ENCODE peak calls at places on chromosomes 3 and 15, in four cellular contexts. M is SJCRH30, A is GM06990, G is heart left ventricle. F is an unnamed sample.

GRCh38 chr3:139572847-139573672 is 33.5 kb upstream of the RBP1 start:
- DNase-seq in G (no peak), A (no peak), M (no peak), F (no peak)

GRCh38 chr15:43360821-43361220 is 10.0 kb downstream of the ZSCAN29 start:
- DNase-seq in G (no peak), A (no peak), M (no peak), F (no peak)

GRCh38 chr15:43370310-43370974 is 401 bp downstream of the ZSCAN29 start:
- DNase-seq in G (no peak), M (peak; percentile 57), A (no peak), F (no peak)

GRCh38 chr3:150779402-150779858 is 16.5 kb upstream of the SIAH2 start:
- DNase-seq in A (no peak), G (no peak), M (no peak), F (no peak)

GRCh38 chr3:27253831-27254230 is 115.4 kb downstream of the NEK10 start:
- DNase-seq in A (no peak), G (no peak), M (peak; percentile 27), F (no peak)

GRCh38 chr3:47283193-47283537 is 421 bp downstream of the KLHL18 start:
- DNase-seq in G (no peak), A (peak; percentile 26), M (no peak), F (no peak)

GRCh38 chr15:48507416-48508065 is 138.0 kb downstream of the FBN1 start:
- DNase-seq in M (peak; percentile 18), G (no peak), A (no peak), F (peak; percentile 16)

GRCh38 chr15:37122703-37123102 is 22.4 kb upstream of the MEIS2 start:
- DNase-seq in A (no peak), G (no peak), M (no peak), F (no peak)

GRCh38 chr3:155948476-155948875 is 78.0 kb downstream of the GMPS start:
- DNase-seq in A (no peak), G (no peak), M (no peak), F (no peak)

GRCh38 chr3:33299395-33300081 is 22.3 kb downstream of the FBXL2 start:
- DNase-seq in G (no peak), M (no peak), A (no peak), F (peak; percentile 54)

GRCh38 chr3:62371032-62371734 is 2.2 kb downstream of the FEZF2 start:
- DNase-seq in G (no peak), A (no peak), M (no peak), F (no peak)

GRCh38 chr3:141643816-141644215 is 94.3 kb upstream of the RNF7 start:
- DNase-seq in M (no peak), A (no peak), G (no peak), F (no peak)

GRCh38 chr3:3707858-3708768 is 91.1 kb upstream of the LRRN1 start:
- DNase-seq in G (no peak), M (no peak), A (no peak), F (no peak)

GRCh38 chr3:132787616-132788015 is 65.4 kb upstream of the NPHP3 start:
- DNase-seq in A (no peak), M (peak; percentile 13), G (no peak), F (no peak)

GRCh38 chr3:52534281-52535183 is 875 bp upstream of the NT5DC2 start:
- DNase-seq in G (peak; percentile 72), M (no peak), A (peak; percentile 25), F (no peak)

GRCh38 chr3:10892622-10893021 is 76.6 kb downstream of the SLC6A11 start:
- DNase-seq in A (no peak), G (no peak), M (no peak), F (no peak)

GRCh38 chr3:153284282-153284938 is 122.4 kb downstream of the RAP2B start:
- DNase-seq in G (no peak), M (peak; percentile 34), A (no peak), F (peak; percentile 50)

GRCh38 chr3:41111011-41111410 is 88.3 kb upstream of the CTNNB1 start:
- DNase-seq in M (no peak), G (no peak), A (no peak), F (no peak)

GRCh38 chr15:66291816-66292215 is 1.6 kb upstream of the DIS3L start:
- DNase-seq in G (no peak), A (no peak), M (peak; percentile 79), F (no peak)

GRCh38 chr3:57557088-57557537 is 1.0 kb downstream of the PDE12 start:
- DNase-seq in M (peak; percentile 5), A (peak; percentile 61), G (no peak), F (no peak)

DNA sequence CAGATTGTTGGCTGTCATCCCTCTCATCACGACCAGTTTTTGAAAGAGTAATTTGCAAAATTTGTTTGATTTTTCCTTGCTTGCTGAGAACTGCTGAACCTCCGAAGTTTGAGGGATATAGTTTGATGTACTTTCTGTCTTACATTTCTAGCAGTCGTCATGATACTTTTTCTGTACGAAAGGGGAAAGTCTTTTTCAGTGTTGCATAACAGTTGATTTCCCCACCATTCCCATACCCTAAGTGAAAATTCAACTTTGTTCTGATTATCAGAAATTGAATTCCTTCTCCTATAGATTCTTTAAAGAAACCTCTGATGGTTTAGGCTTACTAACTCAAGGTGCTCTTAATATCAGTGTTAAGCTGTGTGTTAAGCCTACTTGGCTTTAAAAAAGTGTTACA is 1.6 kb downstream of the PDE8A start:
- DNase-seq in G (no peak), A (no peak), M (no peak), F (no peak)
- H3K4me3 ChIP-seq in G (peak overlapping the region; percentile 64), A (peak overlapping the region; percentile 79), M (no peak overlapping the region), F (peak overlapping the region; percentile 68)

GRCh38 chr3:102078864-102079808 is 229.8 kb downstream of the NFKBIZ start:
- DNase-seq in G (no peak), M (no peak), A (no peak), F (no peak)
- H3K27me3 ChIP-seq in G (no peaks in the 10 kb centered on the region), M (no peaks in the 10 kb centered on the region), A (no peaks in the 10 kb centered on the region), F (no peaks in the 10 kb centered on the region)

GRCh38 chr3:189457201-189457607 is 174.0 kb upstream of the TP63 start:
- DNase-seq in A (no peak), G (no peak), M (peak; percentile 23), F (peak; percentile 63)

GRCh38 chr3:189458536-189458935 is 172.7 kb upstream of the TP63 start:
- DNase-seq in M (peak; percentile 66), A (no peak), G (no peak), F (peak; percentile 4)

GRCh38 chr3:189460511-189460910 is 170.7 kb upstream of the TP63 start:
- DNase-seq in M (no peak), G (no peak), A (no peak), F (no peak)

GRCh38 chr3:189457666-189458065 is 173.5 kb upstream of the TP63 start:
- DNase-seq in G (no peak), A (no peak), M (no peak), F (no peak)

DNA sequence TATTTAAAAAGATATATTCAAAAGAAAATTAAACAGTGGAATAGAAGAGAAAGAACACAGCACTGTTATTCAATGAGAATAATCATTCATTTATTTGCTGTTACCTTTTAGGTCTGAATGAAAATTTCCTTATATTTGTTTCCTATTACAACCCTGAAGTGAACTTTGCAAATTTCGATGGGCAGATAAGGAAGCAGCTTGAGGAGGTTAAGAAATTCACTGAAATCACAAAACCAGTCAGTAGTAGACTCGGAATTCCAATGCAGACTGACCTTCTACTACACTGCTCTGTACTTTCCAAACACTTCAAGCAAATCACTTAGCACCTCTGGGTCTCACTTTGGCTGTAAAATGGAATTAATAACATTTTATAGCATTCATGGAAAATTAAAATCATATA is 172.0 kb upstream of the TP63 start:
- DNase-seq in M (no peak), A (no peak), G (no peak), F (no peak)
- H3K4me3 ChIP-seq in M (no peak overlapping the region), A (no peak overlapping the region), G (no peak overlapping the region), F (no peak overlapping the region)

DNA sequence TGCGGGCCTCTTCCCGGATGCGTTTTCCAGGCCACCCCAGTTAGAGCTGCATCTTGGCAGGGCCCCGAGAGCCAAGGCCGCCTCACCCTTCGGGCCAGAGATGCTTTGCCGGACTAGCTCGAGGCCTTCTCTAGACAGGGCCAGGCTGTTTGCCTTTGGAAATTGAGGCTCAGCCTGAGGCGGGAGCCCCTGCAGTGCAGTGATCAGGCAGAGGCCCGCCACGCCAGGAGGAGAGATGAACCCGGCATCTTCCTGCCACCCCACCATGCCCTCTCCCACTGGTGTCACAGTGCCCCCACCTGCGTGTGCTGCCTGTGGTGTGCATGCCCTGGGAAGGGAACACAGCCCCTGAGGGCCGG is 8.9 kb upstream of the ROPN1B start:
- DNase-seq in M (no peak), G (peak; percentile 57), A (no peak), F (no peak)
- H3K27me3 ChIP-seq in M (no peaks in the 10 kb centered on the region), G (peaks cover 25% of the 10 kb centered on the region), A (no peaks in the 10 kb centered on the region), F (peaks cover 5% of the 10 kb centered on the region)

GRCh38 chr3:131075632-131076328 is 49.1 kb downstream of the NEK11 start:
- DNase-seq in A (no peak), M (no peak), G (no peak), F (no peak)

GRCh38 chr3:131072099-131072559 is 45.5 kb downstream of the NEK11 start:
- DNase-seq in G (no peak), A (no peak), M (no peak), F (no peak)

GRCh38 chr3:131077904-131078303 is 51.2 kb downstream of the NEK11 start:
- DNase-seq in G (no peak), A (no peak), M (no peak), F (no peak)

GRCh38 chr3:131067983-131068382 is 41.3 kb downstream of the NEK11 start:
- DNase-seq in M (peak; percentile 77), G (no peak), A (no peak), F (no peak)

GRCh38 chr3:131072845-131073244 is 46.2 kb downstream of the NEK11 start:
- DNase-seq in A (no peak), M (no peak), G (no peak), F (no peak)
- H3K4me3 ChIP-seq in A (no peak overlapping the region), M (no peak overlapping the region), G (no peak overlapping the region), F (no peak overlapping the region)

F was measured in kidney epithelial cell.